ENCODE peak calls at places on chromosomes 2 and 18, in nine cellular contexts. N is NCI-H460; V is HS-27A; M is hypothalamus; F is CD8-positive, alpha-beta memory T cell; S is T-helper 2 cell; E is cardiac muscle cell; Y is globus pallidus; B is activated CD4-positive, alpha-beta T cell treated with anti-CD3 and anti-CD28 coated beads, Interleukin-2, amount 50 U/mL, for 24 hours. P is an unnamed sample.

GRCh38 chr18:23244431-23244830 is 109.1 kb downstream of the CABLES1 start:
- DNase-seq in B (no peak), E (no peak), M (no peak), V (no peak), S (no peak), Y (no peak), N (no peak), F (no peak), P (no peak)

GRCh38 chr2:241308267-241308666 is 7.2 kb downstream of the HDLBP start:
- DNase-seq in V (no peak), B (no peak), N (no peak), M (no peak), F (no peak), E (no peak), Y (no peak), S (no peak), P (no peak)

GRCh38 chr2:232320038-232320790 is 58.3 kb upstream of the ALPP start:
- DNase-seq in B (no peak), F (no peak), M (no peak), N (no peak), S (no peak), E (peak; percentile 23), V (no peak), Y (no peak), P (no peak)

GRCh38 chr2:163667064-163667887 is 68.5 kb downstream of the FIGN start:
- DNase-seq in F (no peak), Y (no peak), B (no peak), V (peak; percentile 65), E (peak; percentile 95), N (peak; percentile 67), M (no peak), S (no peak), P (no peak)

GRCh38 chr18:21598726-21599584 is 1.5 kb downstream of the ESCO1 start:
- DNase-seq in S (no peak), Y (no peak), V (no peak), F (no peak), E (no peak), M (no peak), B (no peak), N (no peak), P (no peak)

GRCh38 chr2:217954971-217955740 is 47.6 kb downstream of the TNS1 start:
- DNase-seq in M (no peak), V (no peak), F (no peak), B (no peak), E (no peak), S (no peak), Y (no peak), N (no peak), P (no peak)

GRCh38 chr2:122417114-122417513 is 661.7 kb downstream of the TSN start:
- DNase-seq in Y (no peak), B (no peak), N (no peak), S (no peak), F (no peak), M (no peak), V (no peak), E (peak; percentile 24), P (no peak)

GRCh38 chr2:196435189-196435588 is 204.3 kb upstream of the CCDC150 start:
- DNase-seq in V (no peak), Y (no peak), F (no peak), N (no peak), M (no peak), E (no peak), S (no peak), B (no peak), P (no peak)

GRCh38 chr2:239186958-239187357 is 213.9 kb downstream of the HDAC4 start:
- DNase-seq in Y (no peak), B (no peak), E (no peak), F (no peak), S (no peak), M (no peak), V (no peak), N (no peak), P (no peak)

GRCh38 chr2:40448476-40449079 is 3.3 kb downstream of the SLC8A1 start:
- DNase-seq in V (no peak), B (no peak), M (no peak), N (peak; percentile 51), S (no peak), E (peak; percentile 45), F (no peak), Y (peak; percentile 25), P (no peak)

GRCh38 chr2:26615336-26616031 is 25.7 kb downstream of the CIB4 start:
- DNase-seq in N (no peak), V (no peak), F (no peak), S (no peak), Y (peak; percentile 33), B (no peak), E (no peak), M (peak; percentile 45), P (no peak)

GRCh38 chr2:10820562-10820961 is 8.0 kb upstream of the PDIA6 start:
- DNase-seq in N (no peak), Y (no peak), F (no peak), E (peak; percentile 18), V (no peak), S (no peak), B (no peak), M (peak; percentile 10), P (no peak)

GRCh38 chr2:218138047-218138446 is 12.2 kb downstream of the CXCR2 start:
- DNase-seq in S (no peak), F (no peak), M (no peak), V (no peak), N (no peak), E (no peak), B (no peak), Y (no peak), P (no peak)

GRCh38 chr2:124489686-124490085 is 464.6 kb downstream of the CNTNAP5 start:
- DNase-seq in M (no peak), E (no peak), V (no peak), B (no peak), Y (no peak), F (no peak), S (no peak), N (no peak), P (no peak)

GRCh38 chr2:147396890-147397289 is 447.9 kb upstream of the ACVR2A start:
- DNase-seq in B (no peak), Y (no peak), F (no peak), V (no peak), E (no peak), S (no peak), M (no peak), N (no peak), P (no peak)

GRCh38 chr2:165015052-165015642 is 59.8 kb upstream of the SLC38A11 start:
- DNase-seq in V (no peak), M (peak; percentile 55), F (peak; percentile 25), E (peak; percentile 76), Y (peak; percentile 62), S (no peak), N (peak; percentile 65), B (peak; percentile 32), P (no peak)

GRCh38 chr2:133266926-133267590 is 301.2 kb downstream of the NCKAP5 start:
- DNase-seq in Y (no peak), B (no peak), M (no peak), F (no peak), V (no peak), E (no peak), N (peak; percentile 30), S (no peak), P (no peak)

GRCh38 chr18:22439447-22439846 is 21.7 kb upstream of the CTAGE1 start:
- DNase-seq in M (no peak), Y (no peak), F (no peak), B (no peak), E (peak; percentile 56), V (no peak), N (no peak), S (no peak), P (no peak)

GRCh38 chr2:172430671-172431070 is 3.3 kb downstream of the ITGA6 start:
- DNase-seq in E (no peak), S (no peak), M (no peak), F (no peak), V (no peak), B (no peak), N (no peak), Y (no peak), P (no peak)

GRCh38 chr2:164617466-164617865 is 3.8 kb downstream of the GRB14 start:
- DNase-seq in N (no peak), M (no peak), E (peak; percentile 8), F (no peak), V (peak; percentile 48), Y (no peak), S (no peak), B (no peak), P (no peak)

GRCh38 chr2:119706196-119706595 is 27.2 kb downstream of the TMEM177 start:
- DNase-seq in S (no peak), B (no peak), Y (no peak), E (no peak), F (no peak), M (no peak), V (no peak), N (no peak), P (no peak)

GRCh38 chr2:38959938-38960608 is 70.4 kb downstream of the ARHGEF33 start:
- DNase-seq in N (peak; percentile 79), V (no peak), E (peak; percentile 96), S (peak; percentile 34), F (peak; percentile 38), M (peak; percentile 32), B (peak; percentile 42), Y (peak; percentile 43), P (peak; percentile 29)

GRCh38 chr2:45855374-45855773 is 203.9 kb downstream of the PRKCE start:
- DNase-seq in V (no peak), Y (no peak), B (no peak), N (no peak), E (peak; percentile 42), F (no peak), M (no peak), S (no peak), P (no peak)

GRCh38 chr18:79400091-79400590 is 4.4 kb downstream of the NFATC1 start:
- DNase-seq in V (no peak), F (peak; percentile 60), E (peak; percentile 57), S (no peak), Y (no peak), M (peak; percentile 21), N (no peak), B (peak; percentile 47), P (peak; percentile 44)

GRCh38 chr2:104820126-104820525 is 33.8 kb upstream of the POU3F3 start:
- DNase-seq in E (no peak), V (no peak), B (no peak), S (no peak), Y (no peak), F (no peak), M (no peak), N (no peak), P (no peak)

GRCh38 chr18:23912356-23912755 is 102.2 kb upstream of the TTC39C start:
- DNase-seq in B (no peak), N (no peak), F (no peak), V (peak; percentile 43), Y (no peak), S (no peak), E (no peak), M (no peak), P (no peak)

GRCh38 chr2:21667638-21668037 is 543.9 kb downstream of the TDRD15 start:
- DNase-seq in Y (no peak), S (no peak), B (no peak), F (no peak), E (no peak), N (no peak), V (no peak), M (no peak), P (no peak)

GRCh38 chr18:68456985-68457384 is 257.9 kb downstream of the TMX3 start:
- DNase-seq in E (no peak), N (no peak), M (no peak), Y (no peak), S (no peak), F (no peak), B (no peak), V (no peak), P (no peak)

GRCh38 chr2:36359006-36359580 is 3.5 kb downstream of the CRIM1 start:
- DNase-seq in Y (no peak), S (no peak), N (no peak), V (no peak), E (no peak), B (no peak), M (no peak), F (no peak), P (no peak)

GRCh38 chr2:72980535-72981217 is 63.4 kb downstream of the EMX1 start:
- DNase-seq in E (peak; percentile 20), S (no peak), V (no peak), N (no peak), M (no peak), F (no peak), Y (no peak), B (no peak), P (no peak)

GRCh38 chr18:62957885-62958472 is 242.6 kb downstream of the PHLPP1 start:
- DNase-seq in E (peak; percentile 61), M (no peak), V (no peak), F (peak; percentile 17), B (peak; percentile 7), N (peak; percentile 57), S (no peak), Y (no peak), P (no peak)

P was measured in T-helper 22 cell.